ENCODE peak calls at places on chromosomes 16 and 17, in eight cellular contexts. G is body of pancreas; N is lower lobe of right lung; P is PC-3; X is uterus; O is IMR-90; B is effector memory CD4-positive, alpha-beta T cell; I is tibial artery. C is an unnamed sample.
A peak's percentile ranks its signal among the peaks of the same experiment; 100 is the strongest.

GRCh38 chr16:86609661-86610060 is 31.3 kb downstream of the FOXL1 start:
- DNase-seq in I (no peak), X (no peak), P (no peak), G (no peak), O (no peak), B (no peak), N (no peak), C (no peak)

GRCh38 chr16:76277099-76278030 is at the start of gene CNTNAP4:
- DNase-seq in O (no peak), B (no peak), G (no peak), X (no peak), I (no peak), P (no peak), N (no peak), C (no peak)

GRCh38 chr17:70119961-70120360 is 44.9 kb downstream of the KCNJ16 start:
- DNase-seq in B (no peak), N (no peak), X (no peak), O (no peak), G (no peak), I (no peak), P (no peak), C (no peak)

GRCh38 chr16:53620476-53620875 is 83.2 kb downstream of the RPGRIP1L start:
- DNase-seq in B (no peak), P (no peak), I (no peak), G (no peak), X (no peak), N (no peak), O (no peak), C (no peak)

GRCh38 chr16:17607624-17608023 is 136.9 kb upstream of the XYLT1 start:
- DNase-seq in X (no peak), O (no peak), I (no peak), N (no peak), P (no peak), B (no peak), G (no peak), C (no peak)

GRCh38 chr17:68057531-68057952 is 22.0 kb downstream of the KPNA2 start:
- DNase-seq in P (peak; percentile 61), N (no peak), G (peak; percentile 17), I (no peak), X (no peak), B (peak; percentile 19), O (peak; percentile 56), C (peak; percentile 50)

GRCh38 chr17:14301279-14301760 is 439 bp downstream of the HS3ST3B1 start:
- DNase-seq in G (no peak), B (peak; percentile 24), I (no peak), P (no peak), X (no peak), N (no peak), O (no peak), C (no peak)

GRCh38 chr17:7241783-7242716 is at the start of gene GABARAP:
- DNase-seq in P (peak; percentile 80), O (peak; percentile 90), G (peak; percentile 96), N (peak; percentile 94), X (peak; percentile 96), I (peak; percentile 97), B (peak; percentile 89), C (peak; percentile 93)

GRCh38 chr17:19629449-19629848 is 19.1 kb upstream of the ALDH3A2 start:
- DNase-seq in I (no peak), O (no peak), P (peak; percentile 25), B (no peak), G (no peak), X (no peak), N (no peak), C (no peak)

GRCh38 chr16:86355538-86355937 is 154.8 kb upstream of the FOXF1 start:
- DNase-seq in X (no peak), P (no peak), N (no peak), O (peak; percentile 93), I (no peak), G (no peak), B (no peak), C (no peak)

GRCh38 chr16:48836641-48837040 is 226.7 kb upstream of the N4BP1 start:
- DNase-seq in X (no peak), P (no peak), G (no peak), I (no peak), B (no peak), N (no peak), O (no peak), C (no peak)

GRCh38 chr17:9941305-9941704 is 36.2 kb upstream of the RCVRN start:
- DNase-seq in X (no peak), P (no peak), G (no peak), N (peak; percentile 11), B (no peak), I (no peak), O (no peak), C (no peak)

GRCh38 chr17:76612977-76613851 is 27.6 kb upstream of the ST6GALNAC2 start:
- DNase-seq in P (no peak), X (no peak), I (no peak), G (no peak), B (no peak), N (no peak), O (no peak), C (no peak)

GRCh38 chr16:11152205-11152604 is 103.8 kb downstream of the SOCS1 start:
- DNase-seq in I (no peak), N (no peak), P (no peak), X (no peak), B (no peak), O (no peak), G (no peak), C (no peak)

GRCh38 chr17:7328840-7329359 is at the start of gene NEURL4:
- DNase-seq in X (no peak), I (peak; percentile 79), P (peak; percentile 2), O (no peak), N (peak; percentile 64), G (no peak), B (no peak), C (no peak)

GRCh38 chr17:50204431-50204830 is 3.0 kb upstream of the COL1A1 start:
- DNase-seq in O (no peak), I (no peak), N (no peak), B (no peak), X (peak; percentile 26), G (no peak), P (no peak), C (no peak)

GRCh38 chr16:51276335-51276734 is 125.3 kb upstream of the SALL1 start:
- DNase-seq in N (no peak), I (no peak), G (no peak), X (no peak), P (no peak), O (no peak), B (no peak), C (no peak)

DNA sequence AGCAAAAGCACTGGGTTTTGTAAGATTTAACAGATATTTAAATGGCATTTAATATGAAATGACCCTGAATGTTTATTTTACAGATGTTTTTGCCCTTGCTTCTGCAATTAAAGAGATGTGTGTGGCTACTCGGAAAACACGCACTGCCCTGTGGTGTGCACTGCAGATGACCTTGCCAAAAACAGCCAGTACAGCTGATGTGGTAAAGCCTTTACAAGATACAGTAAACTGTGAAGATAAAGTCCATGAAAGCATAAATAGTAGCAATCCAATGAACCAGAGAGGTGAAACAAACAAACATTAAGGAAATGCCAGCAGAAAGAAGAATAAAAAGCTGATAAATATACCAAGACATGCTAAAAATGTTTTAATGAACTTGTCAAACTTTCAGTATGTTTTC is 15.7 kb downstream of the CCDC43 start:
- DNase-seq in P (no peak), N (no peak), X (no peak), I (no peak), B (no peak), G (no peak), O (peak; percentile 4), C (no peak)
- H3K4me1 ChIP-seq in P (peaks cover 5% of the 10 kb centered on the region), N (no peaks in the 10 kb centered on the region), X (no peaks in the 10 kb centered on the region), I (no peaks in the 10 kb centered on the region), B (no peaks in the 10 kb centered on the region), G (no peaks in the 10 kb centered on the region), O (peaks cover 2% of the 10 kb centered on the region), C (no peaks in the 10 kb centered on the region)

GRCh38 chr17:28100936-28101335 is 58.5 kb downstream of the NLK start:
- DNase-seq in G (no peak), N (no peak), O (no peak), P (no peak), B (no peak), I (no peak), X (no peak), C (no peak)

GRCh38 chr17:28097254-28097653 is 54.8 kb downstream of the NLK start:
- DNase-seq in N (no peak), X (no peak), P (no peak), B (no peak), I (no peak), G (no peak), O (no peak), C (no peak)

GRCh38 chr17:28105501-28105900 is 63.0 kb downstream of the NLK start:
- DNase-seq in G (no peak), O (no peak), P (no peak), X (no peak), B (no peak), I (no peak), N (no peak), C (no peak)

GRCh38 chr17:28097901-28098300 is 55.4 kb downstream of the NLK start:
- DNase-seq in X (no peak), B (no peak), G (no peak), I (no peak), N (no peak), O (no peak), P (peak; percentile 19), C (no peak)

GRCh38 chr17:28101919-28102318 is 59.4 kb downstream of the NLK start:
- DNase-seq in O (no peak), I (no peak), P (no peak), G (no peak), B (no peak), X (no peak), N (no peak), C (no peak)
- H3K4me1 ChIP-seq in O (peaks cover 2% of the 10 kb centered on the region), I (no peaks in the 10 kb centered on the region), P (peaks cover 6% of the 10 kb centered on the region), G (peaks cover 38% of the 10 kb centered on the region), B (no peaks in the 10 kb centered on the region), X (no peaks in the 10 kb centered on the region), N (no peaks in the 10 kb centered on the region), C (no peaks in the 10 kb centered on the region)

GRCh38 chr16:69382421-69382820 is 3.4 kb downstream of the TERF2 start:
- DNase-seq in I (no peak), X (no peak), B (no peak), O (peak; percentile 10), P (no peak), G (no peak), N (no peak), C (no peak)
- H3K4me1 ChIP-seq in I (peaks cover 14% of the 10 kb centered on the region), X (no peaks in the 10 kb centered on the region), B (peaks cover 7% of the 10 kb centered on the region), O (no peaks in the 10 kb centered on the region), P (peaks cover 8% of the 10 kb centered on the region), G (peaks cover 22% of the 10 kb centered on the region), N (peaks cover 16% of the 10 kb centered on the region), C (peaks cover 32% of the 10 kb centered on the region)

GRCh38 chr17:38603786-38604478 is 1.8 kb downstream of the SRCIN1 start:
- DNase-seq in N (no peak), P (no peak), X (no peak), O (no peak), I (no peak), G (no peak), B (no peak), C (no peak)

GRCh38 chr17:38601539-38602351 is 4.0 kb downstream of the SRCIN1 start:
- DNase-seq in I (no peak), G (no peak), B (no peak), O (no peak), N (no peak), X (no peak), P (no peak), C (no peak)

GRCh38 chr17:38602453-38602852 is 3.3 kb downstream of the SRCIN1 start:
- DNase-seq in X (no peak), O (no peak), N (no peak), P (no peak), I (no peak), G (no peak), B (no peak), C (no peak)

GRCh38 chr17:38604479-38605229 is 1.1 kb downstream of the SRCIN1 start:
- DNase-seq in B (no peak), O (no peak), P (no peak), G (no peak), N (no peak), X (no peak), I (no peak), C (no peak)

GRCh38 chr17:38602862-38603785 is 2.6 kb downstream of the SRCIN1 start:
- DNase-seq in N (no peak), P (no peak), G (no peak), I (no peak), O (no peak), B (no peak), X (no peak), C (no peak)
- H3K4me1 ChIP-seq in N (peaks cover 9% of the 10 kb centered on the region), P (peaks cover 10% of the 10 kb centered on the region), G (peaks cover 31% of the 10 kb centered on the region), I (peaks cover 37% of the 10 kb centered on the region), O (no peaks in the 10 kb centered on the region), B (peaks cover 17% of the 10 kb centered on the region), X (no peaks in the 10 kb centered on the region), C (peaks cover 17% of the 10 kb centered on the region)

C was measured in CD4-positive, CD25-positive, alpha-beta regulatory T cell.